ENCODE peak calls at places on chromosomes 11 and 22, in eight cellular contexts. R, M, E, X, P, G, Z and D are unnamed samples.

GRCh38 chr11:85685131-85685819 is 720 bp downstream of the CCDC89 start:
- DNase-seq in M (peak), X (peak), P (peak), Z (no peak), E (no peak), G (peak), R (no peak), D (no peak)

GRCh38 chr22:23066200-23067022 is 3.9 kb upstream of the GNAZ start:
- DNase-seq in E (no peak), M (no peak), X (no peak), R (no peak), P (peak), G (peak), Z (no peak), D (no peak)

GRCh38 chr11:70785372-70785771 is 387.0 kb downstream of the CTTN start:
- DNase-seq in R (no peak), E (no peak), X (no peak), Z (no peak), G (no peak), M (no peak), P (no peak), D (no peak)

GRCh38 chr22:28075260-28075981 is 156.4 kb upstream of the PITPNB start:
- DNase-seq in M (peak), P (no peak), G (peak), E (peak), Z (peak), X (peak), R (peak), D (no peak)

GRCh38 chr22:37533995-37534394 is 14.8 kb upstream of the CARD10 start:
- DNase-seq in X (peak), M (peak), P (no peak), E (no peak), G (no peak), Z (no peak), R (no peak), D (no peak)

GRCh38 chr22:43101306-43101705 is 9.2 kb upstream of the BIK start:
- DNase-seq in X (no peak), R (no peak), G (no peak), P (no peak), M (no peak), E (no peak), Z (no peak), D (no peak)

GRCh38 chr22:27669798-27670599 is 131.6 kb downstream of the MN1 start:
- DNase-seq in R (no peak), X (no peak), P (no peak), G (no peak), Z (no peak), E (no peak), M (peak), D (no peak)

GRCh38 chr22:50082961-50083461 is 2.2 kb downstream of the MLC1 start:
- DNase-seq in Z (peak), R (no peak), E (no peak), G (no peak), X (no peak), M (no peak), P (no peak), D (no peak)